ENCODE peak calls at places on chromosomes 16 and 17, in nine cellular contexts. X is IMR-90; Z is dorsolateral prefrontal cortex; Q is PC-3; N is NCI-H1105; S is stimulated activated CD4-positive, alpha-beta T cell treated with anti-CD3 and anti-CD28 coated beads, Interleukin-4, amount 100 ng/mL, for 1 hour; G is left lung; U is Caco-2; I is esophagus squamous epithelium. F is an unnamed sample.
A peak's percentile ranks its signal among the peaks of the same experiment; 100 is the strongest.

GRCh38 chr17:70906808-70907207 is 737.5 kb downstream of the KCNJ2 start:
- DNase-seq in X (peak; percentile 62), Z (no peak), Q (no peak), N (no peak), S (no peak), G (no peak), U (no peak), I (no peak), F (no peak)

GRCh38 chr16:72848045-72848410 is 199.9 kb downstream of the ZFHX3 start:
- DNase-seq in X (no peak), Z (no peak), Q (no peak), N (no peak), S (no peak), G (no peak), U (no peak), I (no peak), F (no peak)

GRCh38 chr17:10083864-10084263 is 114.5 kb downstream of the GAS7 start:
- DNase-seq in X (no peak), Z (no peak), Q (no peak), N (no peak), S (no peak), G (no peak), U (no peak), I (no peak), F (no peak)

GRCh38 chr17:60790205-60790604 is 112.6 kb downstream of the BCAS3 start:
- DNase-seq in X (no peak), Z (no peak), Q (no peak), N (no peak), S (no peak), G (no peak), U (no peak), I (no peak), F (no peak)

GRCh38 chr16:81586421-81586820 is 141.8 kb downstream of the CMIP start:
- DNase-seq in X (peak; percentile 33), Z (no peak), Q (peak; percentile 74), N (no peak), S (no peak), G (no peak), U (peak; percentile 59), I (no peak), F (no peak)

GRCh38 chr17:29012535-29012934 is 6.7 kb upstream of the SEZ6 start:
- DNase-seq in X (no peak), Z (no peak), Q (no peak), N (no peak), S (no peak), G (no peak), U (no peak), I (no peak), F (no peak)

GRCh38 chr17:66302761-66303626 is 581 bp downstream of the PRKCA start:
- DNase-seq in X (peak; percentile 42), Z (peak; percentile 47), Q (peak; percentile 71), N (peak; percentile 12), S (peak; percentile 46), G (peak; percentile 86), U (peak; percentile 46), I (no peak), F (peak; percentile 45)

GRCh38 chr16:56350491-56351405 is 74.6 kb downstream of the AMFR start:
- DNase-seq in X (no peak), Z (no peak), Q (no peak), N (no peak), S (no peak), G (peak; percentile 58), U (no peak), I (no peak), F (peak; percentile 32)

GRCh38 chr17:39653662-39654331 is 11.4 kb upstream of the TCAP start:
- DNase-seq in X (no peak), Z (peak; percentile 46), Q (peak; percentile 48), N (no peak), S (peak; percentile 80), G (no peak), U (no peak), I (no peak), F (peak; percentile 69)

GRCh38 chr17:4344926-4345325 is 21.5 kb downstream of the UBE2G1 start:
- DNase-seq in X (no peak), Z (no peak), Q (no peak), N (no peak), S (no peak), G (no peak), U (no peak), I (no peak), F (no peak)

GRCh38 chr17:12584727-12585126 is 81.0 kb upstream of the MYOCD start:
- DNase-seq in X (no peak), Z (no peak), Q (no peak), N (no peak), S (no peak), G (no peak), U (no peak), I (no peak), F (no peak)

GRCh38 chr17:44086364-44087311 is 16.1 kb downstream of the G6PC3 start:
- DNase-seq in X (peak; percentile 98), Z (peak; percentile 73), Q (peak; percentile 92), N (no peak), S (peak; percentile 72), G (no peak), U (peak; percentile 65), I (no peak), F (no peak)

GRCh38 chr17:82287849-82288601 is 14.5 kb upstream of the CSNK1D start:
- DNase-seq in X (peak; percentile 74), Z (no peak), Q (peak; percentile 88), N (no peak), S (no peak), G (peak; percentile 89), U (peak; percentile 86), I (peak; percentile 41), F (peak; percentile 83)

GRCh38 chr16:83807710-83808572 is at the start of gene HSBP1:
- DNase-seq in X (peak; percentile 86), Z (peak; percentile 93), Q (peak; percentile 83), N (peak; percentile 72), S (peak; percentile 95), G (peak; percentile 98), U (peak; percentile 96), I (peak; percentile 79), F (peak; percentile 96)

GRCh38 chr17:16352838-16353701 is at the start of gene CENPV:
- DNase-seq in X (peak; percentile 34), Z (peak; percentile 20), Q (no peak), N (peak; percentile 62), S (peak; percentile 74), G (peak; percentile 87), U (peak; percentile 74), I (no peak), F (no peak)

GRCh38 chr17:7045492-7046126 is 1.7 kb upstream of the SLC16A11 start:
- DNase-seq in X (peak; percentile 87), Z (no peak), Q (peak; percentile 82), N (peak; percentile 48), S (no peak), G (no peak), U (no peak), I (no peak), F (no peak)

GRCh38 chr16:10001258-10001785 is 180.9 kb downstream of the GRIN2A start:
- DNase-seq in X (no peak), Z (no peak), Q (no peak), N (no peak), S (no peak), G (no peak), U (no peak), I (no peak), F (no peak)

GRCh38 chr16:78228704-78229103 is 129.2 kb downstream of the WWOX start:
- DNase-seq in X (no peak), Z (no peak), Q (no peak), N (no peak), S (no peak), G (no peak), U (no peak), I (no peak), F (no peak)

GRCh38 chr17:63754046-63754445 is 12.4 kb upstream of the STRADA start:
- DNase-seq in X (no peak), Z (no peak), Q (no peak), N (no peak), S (no peak), G (no peak), U (no peak), I (no peak), F (no peak)

GRCh38 chr16:3589441-3589921 is 12.3 kb upstream of the NLRC3 start:
- DNase-seq in X (no peak), Z (no peak), Q (no peak), N (no peak), S (no peak), G (peak; percentile 89), U (no peak), I (no peak), F (peak; percentile 76)

GRCh38 chr16:24544640-24545039 is 5.3 kb downstream of the RBBP6 start:
- DNase-seq in X (peak; percentile 74), Z (no peak), Q (no peak), N (no peak), S (no peak), G (no peak), U (no peak), I (no peak), F (no peak)

GRCh38 chr17:50909765-50910661 is 43.9 kb upstream of the TOB1 start:
- DNase-seq in X (no peak), Z (no peak), Q (no peak), N (no peak), S (peak; percentile 53), G (no peak), U (no peak), I (no peak), F (peak; percentile 75)

GRCh38 chr17:57633236-57633635 is 111.9 kb downstream of the CCDC182 start:
- DNase-seq in X (no peak), Z (no peak), Q (no peak), N (no peak), S (no peak), G (no peak), U (no peak), I (no peak), F (no peak)

GRCh38 chr16:49592507-49593422 is 219.2 kb downstream of the C16orf78 start:
- DNase-seq in X (peak; percentile 7), Z (no peak), Q (peak; percentile 17), N (peak; percentile 64), S (peak; percentile 25), G (no peak), U (no peak), I (no peak), F (no peak)

GRCh38 chr16:11106726-11107125 is 149.3 kb downstream of the SOCS1 start:
- DNase-seq in X (no peak), Z (no peak), Q (no peak), N (no peak), S (no peak), G (no peak), U (no peak), I (no peak), F (no peak)

GRCh38 chr16:85057948-85058347 is 30.4 kb downstream of the KIAA0513 start:
- DNase-seq in X (no peak), Z (no peak), Q (no peak), N (no peak), S (no peak), G (no peak), U (no peak), I (no peak), F (no peak)

GRCh38 chr16:20920799-20921198 is 20.2 kb downstream of the LYRM1 start:
- DNase-seq in X (no peak), Z (no peak), Q (no peak), N (no peak), S (no peak), G (no peak), U (no peak), I (no peak), F (no peak)

GRCh38 chr16:82755570-82756282 is 129.0 kb downstream of the CDH13 start:
- DNase-seq in X (no peak), Z (no peak), Q (no peak), N (no peak), S (no peak), G (no peak), U (no peak), I (no peak), F (no peak)

GRCh38 chr17:82397449-82398335 is 20.5 kb upstream of the HEXD start:
- DNase-seq in X (no peak), Z (no peak), Q (no peak), N (no peak), S (no peak), G (peak; percentile 75), U (no peak), I (no peak), F (no peak)

GRCh38 chr17:31564291-31564690 is 172.8 kb downstream of the RAB11FIP4 start:
- DNase-seq in X (no peak), Z (no peak), Q (no peak), N (no peak), S (no peak), G (no peak), U (no peak), I (no peak), F (no peak)

F was measured in CD14-positive monocyte.